ENCODE peak calls at places on chromosomes 4 and X, in five cellular contexts. I is neuronal stem cell, K is mesenchymal stem cell, G is H9, H is H1. F is an unnamed sample.

GRCh38 chrX:11408111-11408405 is 114.8 kb downstream of the AMELX start:
- DNase-seq in I (no peak), K (no peak), G (no peak), H (no peak), F (no peak)

GRCh38 chr4:154082760-154083530 is 294.1 kb upstream of the SFRP2 start:
- DNase-seq in I (peak), K (peak), G (peak), H (peak), F (no peak)

GRCh38 chrX:13428055-13428786 is 108.4 kb upstream of the ATXN3L start:
- DNase-seq in I (no peak), K (peak), G (peak), H (no peak), F (no peak)

GRCh38 chr4:137804906-137805511 is 272.7 kb upstream of the PCDH18 start:
- DNase-seq in I (no peak), K (no peak), G (no peak), H (no peak), F (no peak)

GRCh38 chrX:45485682-45486081 is 285.0 kb upstream of the DIPK2B start:
- DNase-seq in I (no peak), K (no peak), G (no peak), H (no peak), F (peak)

GRCh38 chr4:18012115-18012806 is 9.3 kb downstream of the LCORL start:
- DNase-seq in I (no peak), K (no peak), G (no peak), H (no peak), F (no peak)

GRCh38 chrX:68995780-68996551 is 167.1 kb downstream of the EFNB1 start:
- DNase-seq in I (no peak), K (peak), G (peak), H (peak), F (no peak)

GRCh38 chr4:128358231-128358902 is 70.8 kb upstream of the PGRMC2 start:
- DNase-seq in I (no peak), K (peak), G (no peak), H (no peak), F (peak)

GRCh38 chr4:142351958-142352357 is 494.1 kb downstream of the INPP4B start:
- DNase-seq in I (peak), K (no peak), G (no peak), H (no peak), F (no peak)

GRCh38 chrX:10212395-10212794 is 55.6 kb downstream of the CLCN4 start:
- DNase-seq in I (no peak), K (no peak), G (no peak), H (no peak), F (no peak)
- H3K18ac ChIP-seq in I (no peak), K (no peak), G (no peak), H (no peak), F (no peak)

DNA sequence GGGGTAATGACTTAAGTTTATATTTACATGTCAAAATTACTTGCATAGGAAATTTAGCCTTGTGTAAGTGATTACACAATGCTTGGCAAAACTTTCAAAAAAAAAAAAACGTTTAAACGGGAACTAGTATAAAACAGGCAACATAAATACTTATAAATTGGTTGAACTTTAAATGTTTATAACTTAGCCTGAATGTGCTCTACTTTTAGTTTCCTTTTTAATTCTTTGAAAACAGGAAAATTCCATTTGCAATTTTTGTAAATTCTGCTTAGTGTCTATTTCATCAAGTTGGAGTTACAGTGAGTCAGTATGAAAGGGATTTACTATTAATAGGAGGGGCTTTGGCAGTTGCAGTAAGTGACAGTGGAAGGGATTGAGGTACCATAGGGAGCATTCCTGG is 2.6 kb downstream of the STAG2 start:
- DNase-seq in I (no peak), K (peak), G (no peak), H (no peak), F (no peak)
- H3K9ac ChIP-seq in I (no peak), K (peak), G (no peak), H (no peak), F (no peak)

GRCh38 chr4:112053825-112054224 is 91.4 kb upstream of the FAM241A start:
- DNase-seq in I (no peak), K (no peak), G (no peak), H (no peak), F (no peak)
- H2BK12ac ChIP-seq in I (no peak), K (no peak), G (no peak), H (no peak), F (no peak)

GRCh38 chr4:112234952-112235609 is 3.5 kb downstream of the AP1AR start:
- DNase-seq in I (peak), K (peak), G (peak), H (no peak), F (peak)

GRCh38 chr4:112230879-112231778 is 458 bp upstream of the AP1AR start:
- DNase-seq in I (peak), K (peak), G (peak), H (peak), F (peak)

GRCh38 chr4:112236040-112236439 is 4.5 kb downstream of the AP1AR start:
- DNase-seq in I (no peak), K (no peak), G (no peak), H (no peak), F (no peak)

GRCh38 chr4:112231779-112232713 is at the start of gene AP1AR:
- DNase-seq in I (peak), K (peak), G (peak), H (peak), F (peak)
- H3K18ac ChIP-seq in I (peak), K (peak), G (peak), H (peak), F (peak)

GRCh38 chr4:10104991-10105276 is 11.7 kb downstream of the WDR1 start:
- DNase-seq in I (no peak), K (no peak), G (no peak), H (no peak), F (no peak)
- H3K9ac ChIP-seq in I (peak), K (peak), G (no peak), H (no peak), F (no peak)

GRCh38 chr4:176320340-176320975 is 692 bp downstream of the SPCS3 start:
- DNase-seq in I (peak), K (peak), G (peak), H (peak), F (peak)
- H2BK12ac ChIP-seq in I (no peak), K (no peak), G (no peak), H (no peak), F (no peak)

GRCh38 chr4:11622961-11623725 is 194.4 kb upstream of the HS3ST1 start:
- DNase-seq in I (no peak), K (no peak), G (no peak), H (no peak), F (no peak)

GRCh38 chr4:11615601-11616000 is 186.9 kb upstream of the HS3ST1 start:
- DNase-seq in I (no peak), K (no peak), G (no peak), H (no peak), F (no peak)

GRCh38 chr4:11614426-11614825 is 185.7 kb upstream of the HS3ST1 start:
- DNase-seq in I (no peak), K (no peak), G (no peak), H (no peak), F (peak)

GRCh38 chr4:11616856-11617255 is 188.2 kb upstream of the HS3ST1 start:
- DNase-seq in I (no peak), K (no peak), G (no peak), H (no peak), F (no peak)

GRCh38 chr4:11618666-11619282 is 190.1 kb upstream of the HS3ST1 start:
- DNase-seq in I (no peak), K (no peak), G (no peak), H (no peak), F (no peak)
- H3K18ac ChIP-seq in I (no peak), K (no peak), G (no peak), H (no peak), F (no peak)

GRCh38 chr4:152705918-152706317 is 26.1 kb upstream of the TMEM154 start:
- DNase-seq in I (no peak), K (no peak), G (no peak), H (no peak), F (no peak)
- H3K9ac ChIP-seq in I (no peak), K (no peak), G (no peak), H (no peak), F (no peak)

GRCh38 chr4:166538491-166539005 is 665.5 kb downstream of the TLL1 start:
- DNase-seq in I (no peak), K (no peak), G (no peak), H (no peak), F (peak)

GRCh38 chr4:166535865-166536264 is 662.8 kb downstream of the TLL1 start:
- DNase-seq in I (no peak), K (no peak), G (no peak), H (no peak), F (peak)
- H2BK12ac ChIP-seq in I (no peak), K (no peak), G (no peak), H (no peak), F (no peak)

DNA sequence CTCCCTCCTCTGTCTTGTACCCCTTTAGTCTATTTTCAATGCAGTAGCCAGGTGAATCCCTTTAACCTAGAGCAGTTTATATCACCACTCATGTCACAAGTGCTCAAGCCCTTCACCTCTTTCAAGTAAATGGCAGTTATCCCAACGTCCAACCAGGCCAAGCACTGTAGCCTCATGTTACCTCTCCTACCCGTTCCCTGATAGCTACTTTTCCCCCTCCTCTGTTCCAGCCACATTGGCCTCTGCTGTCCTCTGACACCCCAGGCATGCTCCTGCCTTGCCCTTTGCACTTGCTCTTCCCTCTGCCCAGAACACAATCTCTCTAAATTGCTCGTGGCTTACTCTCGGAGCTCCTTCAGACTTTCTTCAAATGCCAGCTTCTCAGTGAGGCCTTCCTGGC is 15.2 kb downstream of the GUCY1B1 start:
- DNase-seq in I (no peak), K (no peak), G (no peak), H (no peak), F (no peak)
- H3K18ac ChIP-seq in I (no peak), K (no peak), G (no peak), H (no peak), F (no peak)

F was measured in trophoblast cell.